ENCODE peak calls at places on chromosomes 11 and 22, in seven cellular contexts. O, P, R, H, M, I and C are unnamed samples.

GRCh38 chr11:30210357-30210756 is 20.5 kb upstream of the FSHB start:
- DNase-seq in O (no peak), P (no peak), R (no peak), H (no peak), M (no peak), I (no peak), C (no peak)

GRCh38 chr11:26778000-26778757 is 56.3 kb upstream of the SLC5A12 start:
- DNase-seq in O (no peak), P (no peak), R (no peak), H (no peak), M (no peak), I (no peak), C (no peak)

GRCh38 chr22:35140879-35141745 is 75.2 kb downstream of the ISX start:
- DNase-seq in O (no peak), P (no peak), R (no peak), H (no peak), M (no peak), I (no peak), C (no peak)

GRCh38 chr11:117381988-117382387 is 54.3 kb downstream of the CEP164 start:
- DNase-seq in O (no peak), P (no peak), R (no peak), H (no peak), M (no peak), I (no peak), C (no peak)

GRCh38 chr11:57647368-57647767 is 2.3 kb downstream of the YPEL4 start:
- DNase-seq in O (no peak), P (peak; percentile 56), R (no peak), H (no peak), M (no peak), I (no peak), C (no peak)

GRCh38 chr11:65642014-65642671 is 4.2 kb downstream of the SIPA1 start:
- DNase-seq in O (no peak), P (no peak), R (no peak), H (no peak), M (no peak), I (no peak), C (no peak)

GRCh38 chr11:72867970-72868369 is 53.8 kb downstream of the ATG16L2 start:
- DNase-seq in O (no peak), P (no peak), R (no peak), H (no peak), M (no peak), I (no peak), C (no peak)

GRCh38 chr11:62665630-62666258 is 632 bp downstream of the CSKMT start:
- DNase-seq in O (no peak), P (peak; percentile 73), R (peak; percentile 36), H (peak; percentile 57), M (peak; percentile 46), I (peak; percentile 84), C (peak; percentile 50)

GRCh38 chr11:19027829-19028595 is 32.5 kb downstream of the MRGPRX2 start:
- DNase-seq in O (peak; percentile 29), P (no peak), R (no peak), H (no peak), M (no peak), I (no peak), C (no peak)

GRCh38 chr22:37549704-37550059 is 10.6 kb upstream of the CDC42EP1 start:
- DNase-seq in O (no peak), P (peak; percentile 64), R (no peak), H (no peak), M (peak; percentile 75), I (peak; percentile 91), C (no peak)

GRCh38 chr11:5291207-5291838 is 10.4 kb downstream of the OR51B4 start:
- DNase-seq in O (peak; percentile 7), P (no peak), R (no peak), H (no peak), M (no peak), I (no peak), C (no peak)

GRCh38 chr11:75525433-75526191 is at the start of gene GDPD5:
- DNase-seq in O (peak; percentile 76), P (peak; percentile 89), R (peak; percentile 63), H (peak; percentile 86), M (peak; percentile 88), I (peak; percentile 94), C (peak; percentile 87)

GRCh38 chr11:88320149-88320559 is 17.4 kb downstream of the CTSC start:
- DNase-seq in O (no peak), P (no peak), R (no peak), H (no peak), M (no peak), I (no peak), C (no peak)

GRCh38 chr11:127035812-127036211 is 35.2 kb upstream of the KIRREL3 start:
- DNase-seq in O (no peak), P (no peak), R (no peak), H (no peak), M (no peak), I (no peak), C (no peak)

GRCh38 chr22:21102659-21103267 is 57.0 kb downstream of the LRRC74B start:
- DNase-seq in O (peak; percentile 73), P (peak; percentile 67), R (peak; percentile 60), H (peak; percentile 47), M (peak; percentile 54), I (peak; percentile 91), C (peak; percentile 46)

GRCh38 chr22:23215294-23216204 is 35.2 kb downstream of the BCR start:
- DNase-seq in O (no peak), P (no peak), R (no peak), H (no peak), M (peak; percentile 63), I (peak; percentile 74), C (no peak)

GRCh38 chr11:12291313-12291712 is 86.1 kb upstream of the PARVA start:
- DNase-seq in O (no peak), P (no peak), R (no peak), H (no peak), M (no peak), I (no peak), C (no peak)

GRCh38 chr11:86558219-86558618 is 114.2 kb downstream of the ME3 start:
- DNase-seq in O (no peak), P (no peak), R (no peak), H (no peak), M (no peak), I (no peak), C (no peak)

GRCh38 chr11:110897035-110897434 is 184.8 kb upstream of the ARHGAP20 start:
- DNase-seq in O (no peak), P (no peak), R (no peak), H (no peak), M (no peak), I (no peak), C (no peak)

DNA sequence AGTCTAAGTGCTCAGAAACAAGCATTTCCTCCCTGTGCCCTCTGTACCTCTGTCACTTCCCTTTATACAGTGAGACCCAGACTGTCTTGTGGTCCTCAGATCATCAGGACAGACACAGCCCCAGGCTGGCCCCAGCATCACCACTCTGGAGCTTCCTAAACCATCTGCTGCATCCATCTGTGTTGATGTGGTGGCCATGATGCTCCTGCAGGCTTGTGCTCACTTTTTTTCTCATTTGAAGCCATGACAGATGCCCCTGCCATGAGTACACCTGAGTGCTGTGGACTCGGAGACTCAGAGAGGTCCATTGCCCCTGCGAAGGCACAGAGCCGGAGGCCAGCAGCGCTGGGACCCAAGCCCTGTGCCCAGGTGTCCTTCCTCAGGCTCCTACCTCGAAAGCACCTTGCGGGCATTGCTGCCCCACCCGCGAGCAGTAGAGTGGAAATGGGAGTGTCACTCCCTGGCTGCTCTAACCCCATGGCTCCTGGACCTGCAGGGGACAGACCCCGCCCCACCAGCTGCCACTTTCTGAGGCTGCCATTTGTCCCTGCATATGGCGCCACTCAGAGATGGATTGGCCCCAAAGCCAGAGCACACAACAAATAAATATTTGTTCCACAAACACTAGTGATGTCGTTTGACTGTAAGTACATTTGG is 593.5 kb downstream of the TBC1D22A start:
- DNase-seq in O (no peak), P (no peak), R (no peak), H (no peak), M (peak; percentile 16), I (no peak), C (no peak)
- H3K9me3 ChIP-seq in O (no peaks in the 10 kb centered on the region), P (no peaks in the 10 kb centered on the region), R (no peaks in the 10 kb centered on the region), H (no peaks in the 10 kb centered on the region), M (no peaks in the 10 kb centered on the region), I (peaks cover 3% of the 10 kb centered on the region), C (no peaks in the 10 kb centered on the region)

DNA sequence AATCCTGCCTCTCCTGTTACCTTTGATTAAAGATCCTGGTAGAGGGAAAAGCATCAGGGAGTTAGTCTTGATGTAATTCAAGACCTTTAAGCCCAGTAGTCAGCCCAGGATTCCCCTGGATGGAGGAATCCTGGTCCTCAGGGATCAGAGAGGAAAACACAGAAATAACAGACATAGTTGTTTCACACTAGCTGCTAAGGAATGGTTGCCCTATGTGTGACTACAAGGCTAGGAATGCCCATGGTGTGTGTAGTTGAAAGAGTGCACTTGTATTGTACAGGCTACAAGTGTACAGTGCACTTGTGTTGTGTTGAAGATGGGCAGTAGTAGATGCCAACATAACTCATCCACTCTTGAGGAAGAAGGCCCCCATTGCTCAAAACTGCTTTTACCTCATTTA is 226.8 kb downstream of the AASDHPPT start:
- DNase-seq in O (no peak), P (no peak), R (no peak), H (no peak), M (no peak), I (no peak), C (no peak)
- H3K9me3 ChIP-seq in O (peaks cover 80% of the 10 kb centered on the region), P (peaks cover 3% of the 10 kb centered on the region), R (peaks cover 8% of the 10 kb centered on the region), H (no peaks in the 10 kb centered on the region), M (peaks cover 5% of the 10 kb centered on the region), I (peaks cover 3% of the 10 kb centered on the region), C (no peaks in the 10 kb centered on the region)

DNA sequence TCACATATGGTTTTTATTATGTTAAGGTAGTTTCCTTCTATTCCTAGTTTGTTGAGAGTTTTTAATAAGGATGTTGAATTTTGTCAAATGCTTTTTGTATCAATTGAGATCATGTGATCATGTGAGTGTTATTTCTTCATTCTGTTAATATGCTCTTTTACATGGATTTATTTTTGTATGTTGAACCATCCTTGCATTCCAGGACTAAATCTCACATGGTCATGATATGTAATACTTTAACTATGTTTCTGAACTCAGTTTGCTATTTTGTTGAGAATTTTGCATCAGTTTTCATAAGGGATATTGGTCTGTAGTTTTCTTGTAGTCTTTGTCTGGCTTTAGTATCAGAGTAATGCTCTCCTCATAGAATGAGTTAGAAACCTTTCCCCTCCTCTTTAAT is 43.2 kb downstream of the KCNQ1 start:
- DNase-seq in O (no peak), P (no peak), R (no peak), H (no peak), M (no peak), I (no peak), C (no peak)
- H3K9me3 ChIP-seq in O (peaks cover 10% of the 10 kb centered on the region), P (peaks cover 7% of the 10 kb centered on the region), R (peaks cover 24% of the 10 kb centered on the region), H (peaks cover 11% of the 10 kb centered on the region), M (peaks cover 17% of the 10 kb centered on the region), I (peaks cover 6% of the 10 kb centered on the region), C (peaks cover 20% of the 10 kb centered on the region)

GRCh38 chr11:40647290-40647689 is 812.2 kb downstream of the LRRC4C start:
- DNase-seq in O (no peak), P (no peak), R (no peak), H (no peak), M (no peak), I (no peak), C (no peak)
- H3K9me3 ChIP-seq in O (peaks cover 79% of the 10 kb centered on the region), P (no peaks in the 10 kb centered on the region), R (peaks cover 4% of the 10 kb centered on the region), H (no peaks in the 10 kb centered on the region), M (peaks cover 12% of the 10 kb centered on the region), I (no peaks in the 10 kb centered on the region), C (peaks cover 8% of the 10 kb centered on the region)